ENCODE peak calls at places on chromosomes 1 and 21, in seven cellular contexts. L is K562, N is tibial nerve, G is A549, F is transverse colon, Y is stomach, D is ovary. W is an unnamed sample.

GRCh38 chr21:16324630-16325029 is 594.8 kb downstream of the USP25 start:
- DNase-seq in N (no peak), L (no peak), F (no peak), D (no peak), Y (no peak), G (no peak), W (no peak)

GRCh38 chr1:110135268-110136065 is 14.8 kb upstream of the SLC6A17 start:
- DNase-seq in F (no peak), D (no peak), G (no peak), Y (peak), L (no peak), N (no peak), W (no peak)

GRCh38 chr1:89594096-89594740 is 38.7 kb upstream of the LRRC8C start:
- DNase-seq in L (no peak), G (no peak), N (no peak), D (no peak), Y (no peak), F (no peak), W (no peak)

GRCh38 chr21:32712043-32712442 is 15.8 kb downstream of the SYNJ1 start:
- DNase-seq in F (peak), Y (no peak), N (no peak), D (no peak), L (no peak), G (no peak), W (no peak)

GRCh38 chr1:154729031-154729442 is 121.1 kb upstream of the ADAR start:
- DNase-seq in F (no peak), N (no peak), L (peak), D (peak), Y (no peak), G (peak), W (peak)

GRCh38 chr1:162560303-162561036 is 1.1 kb upstream of the UAP1 start:
- DNase-seq in D (no peak), L (peak), N (peak), Y (no peak), G (peak), F (no peak), W (no peak)

GRCh38 chr1:231883382-231883781 is 256.8 kb downstream of the DISC1 start:
- DNase-seq in Y (no peak), G (peak), L (no peak), D (no peak), F (no peak), N (no peak), W (no peak)

GRCh38 chr1:152941037-152941700 is 5.8 kb upstream of the SPRR5 start:
- DNase-seq in G (no peak), F (no peak), L (no peak), D (no peak), Y (no peak), N (no peak), W (no peak)

GRCh38 chr1:32204943-32205361 is 519 bp upstream of the IQCC start:
- DNase-seq in F (peak), Y (no peak), G (no peak), L (no peak), N (no peak), D (no peak), W (no peak)

GRCh38 chr1:185402930-185403329 is 85.9 kb upstream of the IVNS1ABP start:
- DNase-seq in G (no peak), L (peak), N (no peak), F (no peak), Y (no peak), D (no peak), W (no peak)

GRCh38 chr1:224786533-224787249 is 142.8 kb upstream of the DNAH14 start:
- DNase-seq in F (no peak), Y (no peak), D (no peak), G (no peak), N (no peak), L (no peak), W (no peak)

GRCh38 chr21:37855568-37856391 is 60.5 kb downstream of the KCNJ6 start:
- DNase-seq in D (no peak), L (no peak), Y (no peak), F (no peak), N (no peak), G (no peak), W (no peak)

GRCh38 chr1:34165422-34165921 is 442 bp upstream of the CSMD2 start:
- DNase-seq in N (no peak), F (no peak), D (no peak), Y (no peak), L (no peak), G (no peak), W (no peak)

GRCh38 chr1:237794071-237794470 is 96.7 kb downstream of the ZP4 start:
- DNase-seq in G (peak), N (no peak), Y (no peak), D (no peak), L (no peak), F (no peak), W (no peak)

GRCh38 chr1:80582980-80583379 is 1217.8 kb upstream of the ADGRL2 start:
- DNase-seq in N (no peak), F (no peak), Y (no peak), G (no peak), L (no peak), D (no peak), W (no peak)

GRCh38 chr1:91015358-91015780 is 6.5 kb downstream of the ZNF644 start:
- DNase-seq in L (no peak), F (no peak), N (no peak), D (no peak), G (no peak), Y (no peak), W (no peak)

GRCh38 chr1:81760487-81761097 is 40.1 kb upstream of the ADGRL2 start:
- DNase-seq in L (no peak), F (no peak), Y (no peak), N (no peak), G (peak), D (no peak), W (no peak)

GRCh38 chr21:34889287-34889536 is 159.9 kb downstream of the RUNX1 start:
- DNase-seq in L (peak), G (peak), N (no peak), Y (peak), D (peak), F (peak), W (peak)

GRCh38 chr21:26847951-26848350 is 2.7 kb upstream of the ADAMTS1 start:
- DNase-seq in L (no peak), Y (no peak), F (no peak), D (no peak), G (no peak), N (no peak), W (no peak)

GRCh38 chr1:181931873-181932272 is 129.6 kb downstream of the ZNF648 start:
- DNase-seq in D (no peak), L (no peak), G (no peak), N (no peak), F (no peak), Y (no peak), W (no peak)

GRCh38 chr1:181936269-181936668 is 125.2 kb downstream of the ZNF648 start:
- DNase-seq in G (no peak), Y (no peak), N (no peak), D (no peak), F (no peak), L (no peak), W (no peak)

DNA sequence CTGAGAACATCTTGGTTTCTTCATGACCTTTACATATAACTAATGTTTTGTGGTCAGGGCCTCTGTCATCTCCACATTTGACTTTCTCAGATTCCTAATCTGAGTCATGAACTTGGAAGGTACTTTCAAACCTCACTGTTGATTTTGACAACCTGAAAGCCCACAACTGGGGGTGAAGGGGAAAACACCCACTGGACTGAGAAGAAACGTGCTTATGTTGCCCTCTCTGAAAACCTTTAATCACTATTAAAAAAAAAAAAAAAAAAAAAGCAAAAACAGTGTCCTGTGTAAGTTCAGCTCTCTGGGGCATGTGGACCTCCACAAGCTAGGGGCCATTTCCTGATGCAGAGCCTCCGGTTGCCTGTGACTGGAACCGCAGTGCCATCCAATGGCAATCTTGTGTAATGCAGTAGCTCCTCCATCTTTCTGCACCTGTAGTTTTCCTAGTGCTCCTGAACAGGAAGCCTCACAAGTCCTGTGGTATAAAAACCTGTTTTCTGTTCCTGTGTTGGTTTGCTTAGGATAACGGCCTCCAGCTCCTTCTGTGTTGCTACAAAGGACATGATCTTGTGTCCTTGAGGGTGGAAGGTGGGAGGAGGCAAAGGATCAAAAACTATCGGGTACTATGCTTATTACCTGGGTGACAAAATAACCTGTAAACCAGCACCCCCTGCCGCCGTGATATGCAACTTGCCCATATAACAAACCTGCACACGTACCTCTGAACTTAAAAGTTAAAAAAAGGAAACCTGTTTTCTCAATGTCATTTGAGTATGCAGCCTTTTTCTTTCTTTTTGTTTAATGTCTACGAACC is 124.5 kb downstream of the ZNF648 start:
- DNase-seq in L (peak), Y (peak), F (peak), D (no peak), G (peak), N (peak), W (no peak)
- TF ChIP-seq EP300 in L (no peak), Y (no peak), F (no peak), D (no peak), G (no peak), N (no peak), W (no peak)

GRCh38 chr1:63945943-63946342 is 172.1 kb downstream of the ROR1 start:
- DNase-seq in F (no peak), N (no peak), L (no peak), G (no peak), Y (no peak), D (no peak), W (no peak)
- TF ChIP-seq EP300 in F (no peak), N (no peak), L (no peak), G (no peak), Y (no peak), D (no peak), W (no peak)

GRCh38 chr1:164780863-164781262 is 221.9 kb downstream of the PBX1 start:
- DNase-seq in L (no peak), Y (no peak), F (no peak), D (no peak), G (no peak), N (no peak), W (peak)
- TF ChIP-seq EP300 in L (no peak), Y (peak), F (no peak), D (no peak), G (no peak), N (peak), W (no peak)

DNA sequence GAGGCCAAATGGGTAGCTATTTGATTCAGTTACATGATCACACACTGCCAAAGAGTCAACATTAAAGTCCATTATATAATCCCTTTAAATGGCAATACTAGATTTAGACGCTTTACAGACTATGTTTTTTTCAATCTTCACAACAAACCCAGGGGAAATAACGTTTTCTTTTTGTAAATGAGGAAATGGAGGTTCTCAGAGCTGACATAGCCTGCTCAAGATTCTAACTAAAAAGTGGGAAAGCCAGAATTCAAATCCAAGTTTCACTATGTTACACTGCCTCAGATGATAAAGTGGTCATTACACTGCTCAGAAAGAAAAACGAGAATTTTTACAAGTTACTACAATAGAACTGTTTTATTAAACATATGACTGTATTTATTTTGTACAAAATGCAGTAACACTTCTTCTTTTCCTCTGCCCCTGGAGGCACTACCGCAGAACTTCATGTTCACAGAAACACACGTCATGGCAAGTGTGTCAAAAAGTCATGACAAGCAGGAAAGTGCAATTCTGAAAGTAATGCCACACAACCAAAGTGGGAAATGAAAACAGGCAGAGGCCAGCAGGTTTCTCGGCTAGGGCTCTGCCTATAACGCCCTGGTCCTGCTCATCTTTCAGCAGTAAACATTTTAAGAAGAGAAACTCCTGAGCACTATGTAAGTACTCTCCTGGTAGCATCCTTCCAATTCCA is 19.0 kb downstream of the THEMIS2 start:
- DNase-seq in G (no peak), Y (no peak), L (no peak), N (peak), D (no peak), F (peak), W (peak)
- TF ChIP-seq EP300 in G (no peak), Y (no peak), L (no peak), N (peak), D (peak), F (peak), W (peak)

DNA sequence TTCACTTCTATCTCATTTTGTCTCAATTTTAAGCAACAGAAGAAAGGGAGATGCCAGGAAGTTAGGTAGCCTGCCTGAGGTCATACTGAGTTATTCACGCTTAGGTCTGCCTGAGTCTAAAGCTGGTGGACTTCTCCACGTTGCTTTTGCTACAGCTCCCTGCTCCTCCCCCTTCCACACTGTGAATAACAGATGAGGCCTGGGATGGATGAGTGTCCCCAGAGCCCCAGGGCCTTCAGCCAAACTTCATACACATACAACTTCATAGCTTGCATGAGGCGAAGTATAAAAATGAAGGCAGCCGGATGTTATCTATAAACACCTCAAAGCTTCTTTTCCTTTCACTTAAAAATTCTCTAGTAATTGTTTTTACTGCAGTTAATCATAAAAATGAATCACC is 70.3 kb downstream of the DAB1 start:
- DNase-seq in L (no peak), N (no peak), Y (no peak), D (no peak), G (no peak), F (no peak), W (no peak)
- TF ChIP-seq EP300 in L (no peak), N (no peak), Y (no peak), D (no peak), G (no peak), F (no peak), W (no peak)

DNA sequence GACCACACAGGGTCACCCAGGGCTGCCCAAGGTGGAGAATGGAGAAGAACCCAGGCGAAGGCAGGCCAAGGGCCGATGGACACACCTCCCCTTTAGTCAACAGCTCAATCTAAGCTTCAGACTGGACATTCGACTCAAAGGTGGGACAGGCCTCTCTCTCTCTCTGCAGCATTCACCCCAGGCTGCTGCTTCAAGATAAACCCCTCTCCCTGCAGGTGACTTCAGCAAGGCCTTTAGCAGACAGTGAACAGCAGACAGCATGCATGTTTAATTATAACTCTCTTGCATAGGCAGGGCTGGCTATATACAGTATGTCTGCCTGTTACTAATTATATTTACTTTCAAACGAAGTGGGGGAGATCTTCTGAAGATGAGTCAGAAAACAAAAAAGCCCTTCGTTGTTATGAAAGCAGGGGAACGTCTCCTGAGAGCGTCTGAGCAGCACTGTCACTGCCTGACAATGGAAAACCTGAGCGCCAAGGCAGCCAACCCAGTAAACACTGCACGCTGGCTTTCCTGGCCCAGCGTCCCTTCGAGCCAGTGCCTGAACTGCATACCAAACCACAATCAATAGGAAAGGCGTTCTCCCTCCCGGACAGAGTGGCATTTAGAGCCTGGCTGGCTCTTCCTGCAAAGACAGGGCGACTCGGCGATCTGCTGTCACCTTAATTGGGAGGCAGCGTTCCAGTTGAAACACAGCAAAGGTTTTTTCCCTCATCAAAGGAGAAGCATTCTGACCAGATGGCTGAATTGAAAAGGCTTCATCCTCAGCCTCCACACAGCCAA is 54.1 kb downstream of the TOMM20 start:
- DNase-seq in D (no peak), N (no peak), L (peak), G (peak), Y (peak), F (peak), W (peak)
- TF ChIP-seq EP300 in D (no peak), N (no peak), L (no peak), G (peak), Y (no peak), F (no peak), W (no peak)

GRCh38 chr1:28257736-28258135 is 1.6 kb upstream of the SESN2 start:
- DNase-seq in D (no peak), Y (no peak), G (no peak), N (no peak), L (no peak), F (no peak), W (peak)

GRCh38 chr1:28260803-28261174 is 1.5 kb downstream of the SESN2 start:
- DNase-seq in N (no peak), G (no peak), F (no peak), D (no peak), Y (no peak), L (no peak), W (no peak)

GRCh38 chr1:28258628-28259251 is 578 bp upstream of the SESN2 start:
- DNase-seq in L (peak), G (no peak), D (no peak), F (no peak), Y (no peak), N (no peak), W (no peak)

GRCh38 chr1:28259935-28260802 is 851 bp downstream of the SESN2 start:
- DNase-seq in Y (peak), D (peak), F (peak), L (peak), G (peak), N (peak), W (peak)

GRCh38 chr1:28259252-28259934 is at the start of gene SESN2:
- DNase-seq in D (peak), Y (peak), N (peak), L (peak), F (peak), G (peak), W (peak)
- TF ChIP-seq EP300 in D (peak), Y (no peak), N (peak), L (peak), F (no peak), G (peak), W (no peak)

DNA sequence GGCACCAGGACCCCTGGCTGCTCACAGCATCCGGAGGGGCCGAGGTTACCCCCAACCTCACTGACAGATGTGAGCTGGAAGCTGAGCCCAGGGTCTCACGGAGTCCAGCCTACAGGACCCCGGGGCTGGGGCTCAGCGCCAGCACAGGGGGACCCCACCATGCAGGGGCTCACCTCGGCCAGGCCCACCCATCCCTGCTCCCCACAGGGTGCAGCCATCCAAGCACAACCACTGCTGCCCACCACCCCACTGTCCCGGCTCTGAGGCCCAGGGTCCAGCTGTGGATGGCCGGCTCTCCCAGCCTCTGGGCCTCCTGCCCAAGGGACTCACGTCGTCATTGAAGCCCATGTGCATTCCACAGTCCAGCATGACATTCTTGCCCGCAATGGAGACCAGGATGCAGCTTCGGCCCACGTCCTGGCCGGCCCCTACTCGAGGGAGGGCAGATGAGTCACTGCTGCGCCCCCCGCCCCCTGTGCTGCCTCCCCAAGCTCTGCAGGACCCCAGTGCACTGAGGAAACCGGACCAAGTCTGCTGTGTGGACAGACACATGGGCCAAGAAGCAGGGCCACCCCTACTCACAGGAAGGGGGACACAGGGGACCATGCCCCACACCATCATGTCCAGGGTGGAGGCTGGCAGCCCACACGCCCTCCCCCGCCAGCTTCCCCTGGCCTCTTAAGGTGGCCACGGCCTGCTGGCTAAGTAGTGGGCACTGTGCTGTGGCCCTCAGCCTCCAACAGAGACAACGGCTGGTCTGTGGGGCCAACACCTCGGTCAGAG is 3.6 kb downstream of the INTS11 start:
- DNase-seq in N (no peak), L (no peak), F (no peak), G (no peak), D (no peak), Y (no peak), W (no peak)
- TF ChIP-seq EP300 in N (no peak), L (no peak), F (no peak), G (no peak), D (no peak), Y (no peak), W (no peak)